ENCODE peak calls at places on chromosomes 3 and 15, in nine cellular contexts. Y, G, O, F, J, U, Q, W and H are unnamed samples.

GRCh38 chr3:50652709-50653108 is 22.0 kb upstream of the DOCK3 start:
- DNase-seq in O (peak), Q (peak), J (no peak), Y (peak), W (no peak), F (peak), G (peak), U (no peak), H (no peak)

GRCh38 chr3:46877671-46878125 is at the start of gene PTH1R:
- DNase-seq in Q (no peak), F (no peak), O (no peak), Y (no peak), U (no peak), J (no peak), G (no peak), W (no peak), H (no peak)

GRCh38 chr3:17158941-17159682 is 274.4 kb downstream of the PLCL2 start:
- DNase-seq in W (no peak), J (no peak), Y (no peak), F (no peak), U (no peak), Q (no peak), G (no peak), O (no peak), H (no peak)

GRCh38 chr3:129593595-129594339 is 12.7 kb downstream of the PLXND1 start:
- DNase-seq in J (no peak), F (no peak), U (no peak), Q (no peak), O (peak), Y (peak), G (peak), W (no peak), H (no peak)

GRCh38 chr15:62848631-62849050 is 193.9 kb upstream of the TPM1 start:
- DNase-seq in F (no peak), O (no peak), J (no peak), G (no peak), U (peak), W (peak), Y (no peak), Q (peak), H (no peak)

GRCh38 chr3:188940213-188940914 is 231.4 kb upstream of the TPRG1 start:
- DNase-seq in U (no peak), W (no peak), F (no peak), Q (no peak), J (no peak), G (no peak), Y (no peak), O (no peak), H (no peak)

GRCh38 chr3:46690798-46691197 is 2.7 kb downstream of the ALS2CL start:
- DNase-seq in G (no peak), F (peak), U (peak), Q (peak), O (no peak), Y (no peak), W (no peak), J (no peak), H (no peak)

GRCh38 chr3:72475258-72476138 is 372.7 kb downstream of the SHQ1 start:
- DNase-seq in G (no peak), Q (no peak), J (no peak), F (no peak), U (no peak), Y (no peak), W (no peak), O (no peak), H (no peak)

GRCh38 chr3:150412599-150413069 is 4.5 kb downstream of the TSC22D2 start:
- DNase-seq in W (peak), Q (peak), F (peak), G (peak), Y (no peak), U (no peak), J (no peak), O (no peak), H (no peak)

GRCh38 chr3:111151438-111151837 is 79.8 kb downstream of the NECTIN3 start:
- DNase-seq in O (no peak), G (no peak), U (peak), Y (no peak), Q (peak), F (peak), W (peak), J (no peak), H (no peak)

GRCh38 chr15:100515758-100516157 is 13.0 kb downstream of the CERS3 start:
- DNase-seq in Q (no peak), Y (no peak), U (no peak), W (no peak), F (no peak), O (no peak), G (no peak), J (no peak), H (no peak)

GRCh38 chr15:65580287-65580686 is 30.6 kb downstream of the INTS14 start:
- DNase-seq in O (no peak), Y (no peak), F (no peak), U (peak), Q (peak), W (peak), J (no peak), G (no peak), H (no peak)

GRCh38 chr3:130093741-130094391 is 12.2 kb downstream of the ALG1L2 start:
- DNase-seq in G (no peak), W (no peak), F (peak), Y (no peak), U (no peak), J (no peak), O (peak), Q (no peak), H (no peak)

GRCh38 chr3:139811331-139811730 is 123.7 kb upstream of the CLSTN2 start:
- DNase-seq in Q (no peak), J (no peak), W (no peak), O (no peak), F (no peak), U (peak), Y (no peak), G (no peak), H (no peak)

GRCh38 chr3:133384331-133385027 is 15.4 kb upstream of the BFSP2 start:
- DNase-seq in U (peak), O (peak), Q (peak), J (peak), Y (no peak), W (peak), G (no peak), F (peak), H (peak)

GRCh38 chr15:37978231-37978630 is 43.8 kb downstream of the TMCO5A start:
- DNase-seq in Y (no peak), W (no peak), Q (no peak), F (no peak), U (no peak), G (no peak), O (no peak), J (no peak), H (no peak)

GRCh38 chr3:198071602-198072285 is 111.7 kb downstream of the LMLN start:
- DNase-seq in W (peak), Y (no peak), U (peak), G (peak), J (no peak), F (peak), O (peak), Q (peak), H (no peak)

GRCh38 chr3:79367066-79367465 is 400.7 kb downstream of the ROBO1 start:
- DNase-seq in G (no peak), Y (no peak), J (no peak), U (peak), W (peak), O (no peak), F (no peak), Q (no peak), H (no peak)

GRCh38 chr3:179750720-179751328 is 98.0 kb downstream of the USP13 start:
- DNase-seq in J (no peak), F (peak), U (peak), O (no peak), W (peak), G (no peak), Y (no peak), Q (peak), H (no peak)

GRCh38 chr3:112604536-112604935 is 36.4 kb downstream of the CCDC80 start:
- DNase-seq in W (peak), J (no peak), O (no peak), G (no peak), Q (no peak), U (peak), F (no peak), Y (no peak), H (no peak)

GRCh38 chr3:50189274-50189673 is 2.1 kb upstream of the GNAT1 start:
- DNase-seq in O (peak), U (peak), Q (peak), W (peak), G (peak), F (peak), Y (no peak), J (peak), H (no peak)

GRCh38 chr3:43004282-43004681 is 25.2 kb downstream of the GASK1A start:
- DNase-seq in Y (no peak), Q (no peak), W (no peak), U (no peak), J (no peak), O (no peak), F (no peak), G (no peak), H (no peak)

GRCh38 chr3:179949869-179950268 is 86.9 kb downstream of the PEX5L start:
- DNase-seq in J (no peak), G (no peak), F (no peak), W (no peak), Q (no peak), U (no peak), Y (no peak), O (no peak), H (no peak)

GRCh38 chr3:185763347-185764010 is 61.4 kb downstream of the IGF2BP2 start:
- DNase-seq in G (no peak), O (no peak), Q (no peak), Y (no peak), W (no peak), F (no peak), U (no peak), J (no peak), H (no peak)

GRCh38 chr3:133489466-133490085 is 83.9 kb upstream of the CDV3 start:
- DNase-seq in J (no peak), U (no peak), F (no peak), Y (no peak), G (no peak), O (peak), Q (no peak), W (no peak), H (no peak)

GRCh38 chr3:43024183-43024865 is 45.2 kb downstream of the GASK1A start:
- DNase-seq in O (no peak), Y (no peak), U (no peak), F (no peak), Q (no peak), J (no peak), W (no peak), G (peak), H (no peak)

GRCh38 chr3:118479376-118479775 is 555.3 kb downstream of the IGSF11 start:
- DNase-seq in W (no peak), U (no peak), F (no peak), Y (no peak), G (no peak), J (no peak), Q (no peak), O (no peak), H (no peak)

GRCh38 chr3:71345429-71346027 is 238.0 kb downstream of the FOXP1 start:
- DNase-seq in W (peak), Y (no peak), G (no peak), O (no peak), F (no peak), U (no peak), J (no peak), Q (no peak), H (no peak)

GRCh38 chr15:57635300-57635944 is 43.7 kb downstream of the MYZAP start:
- DNase-seq in O (no peak), Y (no peak), Q (no peak), F (no peak), G (no peak), J (no peak), W (peak), U (no peak), H (no peak)

GRCh38 chr3:195165264-195165608 is 105.7 kb downstream of the XXYLT1 start:
- DNase-seq in O (no peak), U (no peak), J (no peak), W (no peak), F (no peak), G (no peak), Y (no peak), Q (no peak), H (no peak)

GRCh38 chr15:53586815-53587214 is 172.6 kb downstream of the WDR72 start:
- DNase-seq in J (peak), O (peak), Y (no peak), W (no peak), G (no peak), U (no peak), Q (peak), F (peak), H (no peak)

GRCh38 chr3:124584552-124585391 is 145.5 kb upstream of the UMPS start:
- DNase-seq in G (peak), Y (peak), J (peak), F (peak), W (no peak), U (peak), O (peak), Q (peak), H (no peak)

GRCh38 chr3:48915296-48915695 is 3.3 kb upstream of the ARIH2 start:
- DNase-seq in G (no peak), F (no peak), J (no peak), Y (no peak), Q (no peak), W (no peak), O (no peak), U (no peak), H (no peak)

GRCh38 chr3:108024146-108024836 is 66.5 kb downstream of the CD47 start:
- DNase-seq in J (no peak), Y (no peak), F (no peak), U (no peak), G (no peak), O (no peak), Q (no peak), W (no peak), H (no peak)

GRCh38 chr3:193872265-193872753 is 263.6 kb upstream of the HES1 start:
- DNase-seq in O (no peak), U (peak), W (peak), Y (no peak), Q (peak), G (peak), F (peak), J (no peak), H (no peak)

GRCh38 chr15:56234804-56235203 is 8.9 kb downstream of the RFX7 start:
- DNase-seq in Q (no peak), G (no peak), W (no peak), O (no peak), U (no peak), F (no peak), J (no peak), Y (no peak), H (no peak)